ENCODE peak calls at places on chromosomes 4 and X, in ten cellular contexts. One of them, this sample, is unnamed.

GRCh38 chr4:102312447-102312846 is 32.8 kb downstream of the SLC39A8 start:
- DNase-seq in amniotic stem cell: no peak
- DNase-seq in OCI-M1: no peak
- DNase-seq in AG10803: no peak
- DNase-seq in globus pallidus: no peak
- DNase-seq in progenitor cell of endocrine pancreas: no peak
- DNase-seq in OCI-LY7: no peak
- DNase-seq in activated CD8-positive, alpha-beta memory T cell treated with anti-CD3 and anti-CD28 coated beads, Interleukin-2, amount 50 U/mL, for 48 hours: no peak
- DNase-seq in GM23248: no peak
- DNase-seq in stimulated activated CD8-positive, alpha-beta memory T cell treated with anti-CD3 and anti-CD28 coated beads, Interleukin-4, amount 100 ng/mL, for 1 hour: no peak
- DNase-seq in this sample: no peak

GRCh38 chr4:48255959-48256342 is 13.7 kb downstream of the TEC start:
- DNase-seq in amniotic stem cell: no peak
- DNase-seq in OCI-M1: no peak
- DNase-seq in AG10803: no peak
- DNase-seq in globus pallidus: no peak
- DNase-seq in progenitor cell of endocrine pancreas: no peak
- DNase-seq in OCI-LY7: no peak
- DNase-seq in activated CD8-positive, alpha-beta memory T cell treated with anti-CD3 and anti-CD28 coated beads, Interleukin-2, amount 50 U/mL, for 48 hours: no peak
- DNase-seq in GM23248: no peak
- DNase-seq in stimulated activated CD8-positive, alpha-beta memory T cell treated with anti-CD3 and anti-CD28 coated beads, Interleukin-4, amount 100 ng/mL, for 1 hour: no peak
- DNase-seq in this sample: no peak

GRCh38 chr4:14827111-14827510 is 175.2 kb upstream of the CPEB2 start:
- DNase-seq in amniotic stem cell: no peak
- DNase-seq in OCI-M1: no peak
- DNase-seq in AG10803: no peak
- DNase-seq in globus pallidus: no peak
- DNase-seq in progenitor cell of endocrine pancreas: no peak
- DNase-seq in OCI-LY7: no peak
- DNase-seq in activated CD8-positive, alpha-beta memory T cell treated with anti-CD3 and anti-CD28 coated beads, Interleukin-2, amount 50 U/mL, for 48 hours: no peak
- DNase-seq in GM23248: peak; percentile 13
- DNase-seq in stimulated activated CD8-positive, alpha-beta memory T cell treated with anti-CD3 and anti-CD28 coated beads, Interleukin-4, amount 100 ng/mL, for 1 hour: no peak
- DNase-seq in this sample: no peak

GRCh38 chr4:3201718-3202702 is 46.9 kb upstream of the MSANTD1 start:
- DNase-seq in amniotic stem cell: no peak
- DNase-seq in OCI-M1: peak; percentile 79
- DNase-seq in AG10803: peak; percentile 25
- DNase-seq in globus pallidus: no peak
- DNase-seq in progenitor cell of endocrine pancreas: no peak
- DNase-seq in OCI-LY7: peak; percentile 61
- DNase-seq in activated CD8-positive, alpha-beta memory T cell treated with anti-CD3 and anti-CD28 coated beads, Interleukin-2, amount 50 U/mL, for 48 hours: peak; percentile 72
- DNase-seq in GM23248: peak; percentile 52
- DNase-seq in stimulated activated CD8-positive, alpha-beta memory T cell treated with anti-CD3 and anti-CD28 coated beads, Interleukin-4, amount 100 ng/mL, for 1 hour: no peak
- DNase-seq in this sample: no peak

GRCh38 chrX:33198561-33199279 is 12.6 kb downstream of the DMD start:
- DNase-seq in amniotic stem cell: no peak
- DNase-seq in OCI-M1: no peak
- DNase-seq in AG10803: no peak
- DNase-seq in globus pallidus: no peak
- DNase-seq in progenitor cell of endocrine pancreas: no peak
- DNase-seq in OCI-LY7: no peak
- DNase-seq in activated CD8-positive, alpha-beta memory T cell treated with anti-CD3 and anti-CD28 coated beads, Interleukin-2, amount 50 U/mL, for 48 hours: no peak
- DNase-seq in GM23248: no peak
- DNase-seq in stimulated activated CD8-positive, alpha-beta memory T cell treated with anti-CD3 and anti-CD28 coated beads, Interleukin-4, amount 100 ng/mL, for 1 hour: no peak
- DNase-seq in this sample: no peak

GRCh38 chr4:88526221-88526815 is 2.7 kb upstream of the PYURF start:
- DNase-seq in amniotic stem cell: no peak
- DNase-seq in OCI-M1: peak; percentile 70
- DNase-seq in AG10803: peak; percentile 22
- DNase-seq in globus pallidus: peak; percentile 12
- DNase-seq in progenitor cell of endocrine pancreas: no peak
- DNase-seq in OCI-LY7: peak; percentile 33
- DNase-seq in activated CD8-positive, alpha-beta memory T cell treated with anti-CD3 and anti-CD28 coated beads, Interleukin-2, amount 50 U/mL, for 48 hours: no peak
- DNase-seq in GM23248: peak; percentile 58
- DNase-seq in stimulated activated CD8-positive, alpha-beta memory T cell treated with anti-CD3 and anti-CD28 coated beads, Interleukin-4, amount 100 ng/mL, for 1 hour: no peak
- DNase-seq in this sample: no peak

GRCh38 chr4:144948009-144948408 is 150.0 kb downstream of the ANAPC10 start:
- DNase-seq in amniotic stem cell: no peak
- DNase-seq in OCI-M1: peak; percentile 22
- DNase-seq in AG10803: no peak
- DNase-seq in globus pallidus: no peak
- DNase-seq in progenitor cell of endocrine pancreas: no peak
- DNase-seq in OCI-LY7: no peak
- DNase-seq in activated CD8-positive, alpha-beta memory T cell treated with anti-CD3 and anti-CD28 coated beads, Interleukin-2, amount 50 U/mL, for 48 hours: no peak
- DNase-seq in GM23248: no peak
- DNase-seq in stimulated activated CD8-positive, alpha-beta memory T cell treated with anti-CD3 and anti-CD28 coated beads, Interleukin-4, amount 100 ng/mL, for 1 hour: no peak
- DNase-seq in this sample: no peak

GRCh38 chr4:120769227-120769626 is 153.3 kb downstream of the PRDM5 start:
- DNase-seq in amniotic stem cell: peak; percentile 0
- DNase-seq in OCI-M1: no peak
- DNase-seq in AG10803: peak; percentile 17
- DNase-seq in globus pallidus: no peak
- DNase-seq in progenitor cell of endocrine pancreas: no peak
- DNase-seq in OCI-LY7: no peak
- DNase-seq in activated CD8-positive, alpha-beta memory T cell treated with anti-CD3 and anti-CD28 coated beads, Interleukin-2, amount 50 U/mL, for 48 hours: no peak
- DNase-seq in GM23248: peak; percentile 49
- DNase-seq in stimulated activated CD8-positive, alpha-beta memory T cell treated with anti-CD3 and anti-CD28 coated beads, Interleukin-4, amount 100 ng/mL, for 1 hour: no peak
- DNase-seq in this sample: no peak

GRCh38 chr4:29708473-29708872 is 1011.7 kb upstream of the PCDH7 start:
- DNase-seq in amniotic stem cell: peak; percentile 43
- DNase-seq in OCI-M1: no peak
- DNase-seq in AG10803: no peak
- DNase-seq in globus pallidus: no peak
- DNase-seq in progenitor cell of endocrine pancreas: no peak
- DNase-seq in OCI-LY7: no peak
- DNase-seq in activated CD8-positive, alpha-beta memory T cell treated with anti-CD3 and anti-CD28 coated beads, Interleukin-2, amount 50 U/mL, for 48 hours: no peak
- DNase-seq in GM23248: no peak
- DNase-seq in stimulated activated CD8-positive, alpha-beta memory T cell treated with anti-CD3 and anti-CD28 coated beads, Interleukin-4, amount 100 ng/mL, for 1 hour: no peak
- DNase-seq in this sample: no peak

This sample was measured in WTC11.